ENCODE peak calls at places on chromosomes 7 and 10, in ten cellular contexts. One of them, this sample, is unnamed.

GRCh38 chr7:47552631-47553030 is 29.3 kb downstream of the TNS3 start:
- DNase-seq in H9: no peak
- DNase-seq in pancreas: no peak
- DNase-seq in PC-9: no peak
- DNase-seq in stomach: peak; percentile 54
- DNase-seq in sigmoid colon: no peak
- DNase-seq in tibial artery: no peak
- DNase-seq in Peyer's patch: no peak
- DNase-seq in GM23338: no peak
- DNase-seq in brain microvascular endothelial cell: no peak
- DNase-seq in this sample: no peak

GRCh38 chr7:127514499-127514898 is 70.9 kb downstream of the GCC1 start:
- DNase-seq in pancreas: no peak
- DNase-seq in Peyer's patch: no peak
- DNase-seq in GM23338: peak; percentile 60
- DNase-seq in stomach: no peak
- DNase-seq in tibial artery: no peak
- DNase-seq in sigmoid colon: no peak
- DNase-seq in brain microvascular endothelial cell: peak; percentile 43
- DNase-seq in PC-9: no peak
- DNase-seq in H9: no peak
- DNase-seq in this sample: no peak

GRCh38 chr7:25098096-25099046 is 26.7 kb downstream of the CYCS start:
- DNase-seq in stomach: peak; percentile 64
- DNase-seq in GM23338: peak; percentile 83
- DNase-seq in tibial artery: peak; percentile 27
- DNase-seq in brain microvascular endothelial cell: peak; percentile 52
- DNase-seq in sigmoid colon: no peak
- DNase-seq in PC-9: peak; percentile 64
- DNase-seq in Peyer's patch: peak; percentile 51
- DNase-seq in pancreas: peak; percentile 43
- DNase-seq in H9: peak; percentile 68
- DNase-seq in this sample: no peak

GRCh38 chr10:80382989-80383388 is 25.4 kb upstream of the PRXL2A start:
- DNase-seq in GM23338: peak; percentile 84
- DNase-seq in PC-9: peak; percentile 60
- DNase-seq in H9: peak; percentile 50
- DNase-seq in Peyer's patch: no peak
- DNase-seq in brain microvascular endothelial cell: peak; percentile 28
- DNase-seq in stomach: no peak
- DNase-seq in sigmoid colon: no peak
- DNase-seq in tibial artery: no peak
- DNase-seq in pancreas: peak; percentile 31
- DNase-seq in this sample: no peak

GRCh38 chr10:815338-816104 is 116.0 kb downstream of the LARP4B start:
- DNase-seq in PC-9: no peak
- DNase-seq in brain microvascular endothelial cell: no peak
- DNase-seq in tibial artery: no peak
- DNase-seq in H9: no peak
- DNase-seq in GM23338: peak; percentile 62
- DNase-seq in Peyer's patch: no peak
- DNase-seq in stomach: no peak
- DNase-seq in sigmoid colon: no peak
- DNase-seq in pancreas: no peak
- DNase-seq in this sample: no peak

GRCh38 chr10:109886788-109887155 is 36.5 kb downstream of the XPNPEP1 start:
- DNase-seq in Peyer's patch: no peak
- DNase-seq in tibial artery: no peak
- DNase-seq in GM23338: no peak
- DNase-seq in H9: peak; percentile 14
- DNase-seq in PC-9: no peak
- DNase-seq in brain microvascular endothelial cell: no peak
- DNase-seq in stomach: no peak
- DNase-seq in pancreas: no peak
- DNase-seq in sigmoid colon: no peak
- DNase-seq in this sample: no peak

GRCh38 chr10:132520147-132520811 is 17.3 kb upstream of the INPP5A start:
- DNase-seq in H9: peak; percentile 23
- DNase-seq in tibial artery: peak; percentile 51
- DNase-seq in pancreas: no peak
- DNase-seq in stomach: peak; percentile 40
- DNase-seq in Peyer's patch: peak; percentile 47
- DNase-seq in PC-9: no peak
- DNase-seq in GM23338: no peak
- DNase-seq in sigmoid colon: peak; percentile 90
- DNase-seq in brain microvascular endothelial cell: peak; percentile 39
- DNase-seq in this sample: peak; percentile 80

GRCh38 chr7:33044986-33045385 is 17.6 kb downstream of the NT5C3A start:
- DNase-seq in tibial artery: no peak
- DNase-seq in brain microvascular endothelial cell: no peak
- DNase-seq in PC-9: no peak
- DNase-seq in stomach: no peak
- DNase-seq in pancreas: no peak
- DNase-seq in GM23338: no peak
- DNase-seq in H9: no peak
- DNase-seq in Peyer's patch: no peak
- DNase-seq in sigmoid colon: no peak
- DNase-seq in this sample: no peak

GRCh38 chr7:155741061-155741460 is 71.2 kb downstream of the SHH start:
- DNase-seq in H9: peak; percentile 57
- DNase-seq in brain microvascular endothelial cell: no peak
- DNase-seq in Peyer's patch: no peak
- DNase-seq in stomach: no peak
- DNase-seq in tibial artery: no peak
- DNase-seq in pancreas: no peak
- DNase-seq in sigmoid colon: no peak
- DNase-seq in PC-9: no peak
- DNase-seq in GM23338: peak; percentile 73
- DNase-seq in this sample: no peak

GRCh38 chr7:47551550-47552121 is 30.3 kb downstream of the TNS3 start:
- DNase-seq in brain microvascular endothelial cell: no peak
- DNase-seq in tibial artery: no peak
- DNase-seq in pancreas: no peak
- DNase-seq in stomach: no peak
- DNase-seq in sigmoid colon: no peak
- DNase-seq in PC-9: no peak
- DNase-seq in Peyer's patch: peak; percentile 51
- DNase-seq in GM23338: no peak
- DNase-seq in H9: no peak
- DNase-seq in this sample: no peak

DNA sequence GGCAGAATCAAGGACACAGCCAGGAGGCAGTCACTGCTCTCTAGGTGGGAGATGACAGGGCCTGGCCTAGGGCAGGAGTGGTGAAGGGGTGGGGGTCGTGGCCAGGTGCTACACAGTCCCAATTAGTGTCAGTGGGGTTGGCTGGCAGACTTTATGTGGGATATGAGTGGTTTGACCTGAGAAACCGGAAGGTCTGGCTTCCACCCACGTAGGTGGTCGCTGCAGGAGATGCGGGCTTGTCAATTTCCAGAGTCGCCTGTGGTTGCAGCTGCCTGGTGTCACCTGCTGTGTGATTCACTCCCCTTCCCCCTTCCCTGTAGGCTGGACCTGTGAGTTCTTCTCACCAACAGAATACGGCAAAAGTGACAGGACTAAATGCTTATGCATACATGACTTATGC is 124.3 kb downstream of the KLF6 start:
- DNase-seq in PC-9: no peak
- DNase-seq in brain microvascular endothelial cell: no peak
- DNase-seq in Peyer's patch: no peak
- DNase-seq in sigmoid colon: no peak
- DNase-seq in tibial artery: no peak
- DNase-seq in pancreas: no peak
- DNase-seq in GM23338: no peak
- DNase-seq in H9: no peak
- DNase-seq in stomach: no peak
- DNase-seq in this sample: no peak
- TF ChIP-seq CTCF in PC-9: no peak
- TF ChIP-seq CTCF in brain microvascular endothelial cell: no peak
- TF ChIP-seq CTCF in Peyer's patch: no peak
- TF ChIP-seq CTCF in sigmoid colon: no peak
- TF ChIP-seq CTCF in tibial artery: no peak
- TF ChIP-seq CTCF in pancreas: no peak
- TF ChIP-seq CTCF in GM23338: no peak
- TF ChIP-seq CTCF in H9: no peak
- TF ChIP-seq CTCF in stomach: no peak
- TF ChIP-seq CTCF in this sample: no peak

DNA sequence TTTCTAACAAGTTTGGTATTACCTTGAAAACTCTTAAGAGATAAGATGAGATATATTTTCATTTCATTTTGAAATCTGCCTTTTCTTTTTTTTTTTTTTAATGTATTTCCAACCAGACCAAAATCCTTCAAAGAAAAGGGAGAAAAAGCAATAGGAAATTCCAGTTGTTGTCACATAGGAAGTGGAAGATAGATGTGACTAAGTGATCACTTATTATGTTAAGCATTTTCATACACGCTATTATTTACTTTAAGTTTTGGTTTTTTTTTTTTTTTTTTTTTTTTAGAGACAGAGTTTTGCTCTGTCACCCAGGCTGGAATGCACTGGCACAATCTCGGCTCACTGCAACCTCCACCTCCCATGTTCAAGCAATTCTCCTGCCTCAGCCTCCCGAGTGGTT is 197.2 kb upstream of the FRMD4A start:
- DNase-seq in GM23338: no peak
- DNase-seq in Peyer's patch: no peak
- DNase-seq in H9: no peak
- DNase-seq in stomach: no peak
- DNase-seq in pancreas: no peak
- DNase-seq in brain microvascular endothelial cell: no peak
- DNase-seq in sigmoid colon: no peak
- DNase-seq in PC-9: no peak
- DNase-seq in tibial artery: no peak
- DNase-seq in this sample: no peak
- H3K27ac ChIP-seq in GM23338: no peak overlapping the region
- H3K27ac ChIP-seq in Peyer's patch: no peak overlapping the region
- H3K27ac ChIP-seq in H9: no peak overlapping the region
- H3K27ac ChIP-seq in stomach: no peak overlapping the region
- H3K27ac ChIP-seq in pancreas: no peak overlapping the region
- H3K27ac ChIP-seq in brain microvascular endothelial cell: no peak overlapping the region
- H3K27ac ChIP-seq in sigmoid colon: no peak overlapping the region
- H3K27ac ChIP-seq in PC-9: no peak overlapping the region
- H3K27ac ChIP-seq in tibial artery: no peak overlapping the region
- H3K27ac ChIP-seq in this sample: no peak overlapping the region

GRCh38 chr7:122525355-122525754 is 173.6 kb downstream of the RNF133 start:
- DNase-seq in stomach: no peak
- DNase-seq in H9: no peak
- DNase-seq in Peyer's patch: no peak
- DNase-seq in PC-9: no peak
- DNase-seq in sigmoid colon: no peak
- DNase-seq in tibial artery: no peak
- DNase-seq in pancreas: no peak
- DNase-seq in GM23338: no peak
- DNase-seq in brain microvascular endothelial cell: no peak
- DNase-seq in this sample: no peak

GRCh38 chr7:122532406-122533269 is 166.3 kb downstream of the RNF133 start:
- DNase-seq in tibial artery: no peak
- DNase-seq in brain microvascular endothelial cell: no peak
- DNase-seq in Peyer's patch: no peak
- DNase-seq in stomach: no peak
- DNase-seq in sigmoid colon: no peak
- DNase-seq in pancreas: no peak
- DNase-seq in PC-9: no peak
- DNase-seq in GM23338: peak; percentile 65
- DNase-seq in H9: peak; percentile 59
- DNase-seq in this sample: no peak

GRCh38 chr7:122528879-122529481 is 169.9 kb downstream of the RNF133 start:
- DNase-seq in pancreas: no peak
- DNase-seq in H9: no peak
- DNase-seq in GM23338: peak; percentile 66
- DNase-seq in sigmoid colon: no peak
- DNase-seq in tibial artery: no peak
- DNase-seq in brain microvascular endothelial cell: no peak
- DNase-seq in Peyer's patch: no peak
- DNase-seq in PC-9: no peak
- DNase-seq in stomach: no peak
- DNase-seq in this sample: no peak
- TF ChIP-seq CTCF in pancreas: peak; percentile 12
- TF ChIP-seq CTCF in H9: peak; percentile 81
- TF ChIP-seq CTCF in GM23338: no peak
- TF ChIP-seq CTCF in sigmoid colon: peak; percentile 42
- TF ChIP-seq CTCF in tibial artery: peak; percentile 45
- TF ChIP-seq CTCF in brain microvascular endothelial cell: peak; percentile 26
- TF ChIP-seq CTCF in Peyer's patch: peak; percentile 51
- TF ChIP-seq CTCF in PC-9: peak; percentile 78
- TF ChIP-seq CTCF in stomach: peak; percentile 41
- TF ChIP-seq CTCF in this sample: peak; percentile 63

GRCh38 chr7:69373171-69374035 is 224.9 kb upstream of the AUTS2 start:
- DNase-seq in pancreas: no peak
- DNase-seq in stomach: no peak
- DNase-seq in sigmoid colon: no peak
- DNase-seq in brain microvascular endothelial cell: no peak
- DNase-seq in GM23338: no peak
- DNase-seq in tibial artery: no peak
- DNase-seq in Peyer's patch: no peak
- DNase-seq in PC-9: no peak
- DNase-seq in H9: no peak
- DNase-seq in this sample: no peak
- H3K27ac ChIP-seq in pancreas: no peak overlapping the region
- H3K27ac ChIP-seq in stomach: no peak overlapping the region
- H3K27ac ChIP-seq in sigmoid colon: peak overlapping the region; percentile 44
- H3K27ac ChIP-seq in brain microvascular endothelial cell: no peak overlapping the region
- H3K27ac ChIP-seq in GM23338: no peak overlapping the region
- H3K27ac ChIP-seq in tibial artery: no peak overlapping the region
- H3K27ac ChIP-seq in Peyer's patch: no peak overlapping the region
- H3K27ac ChIP-seq in PC-9: no peak overlapping the region
- H3K27ac ChIP-seq in H9: no peak overlapping the region
- H3K27ac ChIP-seq in this sample: no peak overlapping the region